ENCODE peak calls at places on chromosomes 7 and 10, in seven cellular contexts. T, X, H, Y, R, I and A are unnamed samples.

GRCh38 chr7:141178486-141179135 is 104.7 kb downstream of the TMEM178B start:
- DNase-seq in T (no peak), X (no peak), H (no peak), Y (no peak), R (no peak), I (no peak), A (no peak)

GRCh38 chr7:50869108-50869716 is 86.5 kb upstream of the GRB10 start:
- DNase-seq in T (no peak), X (peak; percentile 91), H (peak; percentile 87), Y (no peak), R (no peak), I (no peak), A (no peak)

GRCh38 chr10:6119423-6119822 is 30.6 kb downstream of the RBM17 start:
- DNase-seq in T (no peak), X (no peak), H (no peak), Y (no peak), R (no peak), I (no peak), A (no peak)

GRCh38 chr10:129883637-129884389 is 80.3 kb downstream of the EBF3 start:
- DNase-seq in T (no peak), X (no peak), H (no peak), Y (no peak), R (no peak), I (no peak), A (peak; percentile 12)

GRCh38 chr10:86102446-86102845 is 264.1 kb downstream of the GRID1 start:
- DNase-seq in T (no peak), X (no peak), H (no peak), Y (no peak), R (no peak), I (no peak), A (no peak)

GRCh38 chr7:117715784-117716445 is 157.3 kb downstream of the CTTNBP2 start:
- DNase-seq in T (peak; percentile 68), X (peak; percentile 32), H (peak; percentile 72), Y (no peak), R (peak; percentile 64), I (no peak), A (peak; percentile 78)

GRCh38 chr7:157474685-157475084 is 137.9 kb downstream of the DNAJB6 start:
- DNase-seq in T (no peak), X (no peak), H (peak; percentile 29), Y (no peak), R (peak; percentile 39), I (peak; percentile 47), A (peak; percentile 62)

GRCh38 chr7:2855386-2855785 is 11.3 kb upstream of the GNA12 start:
- DNase-seq in T (no peak), X (no peak), H (no peak), Y (no peak), R (no peak), I (no peak), A (no peak)

GRCh38 chr7:280461-280860 is 9.5 kb upstream of the FOXL3 start:
- DNase-seq in T (no peak), X (no peak), H (no peak), Y (no peak), R (no peak), I (peak; percentile 15), A (no peak)

GRCh38 chr10:113348694-113349093 is 204.2 kb upstream of the HABP2 start:
- DNase-seq in T (no peak), X (no peak), H (no peak), Y (no peak), R (no peak), I (no peak), A (no peak)

GRCh38 chr7:155807013-155807804 is 5.1 kb downstream of the SHH start:
- DNase-seq in T (no peak), X (no peak), H (no peak), Y (peak; percentile 62), R (peak; percentile 61), I (no peak), A (no peak)

GRCh38 chr7:503575-504111 is 16.0 kb downstream of the PDGFA start:
- DNase-seq in T (no peak), X (no peak), H (no peak), Y (peak; percentile 90), R (no peak), I (peak; percentile 91), A (no peak)

GRCh38 chr7:100895956-100896742 is 461 bp upstream of the ACHE start:
- DNase-seq in T (peak; percentile 39), X (no peak), H (no peak), Y (peak; percentile 78), R (peak; percentile 70), I (no peak), A (no peak)

GRCh38 chr10:12807096-12807755 is 194.3 kb downstream of the CCDC3 start:
- DNase-seq in T (peak; percentile 34), X (no peak), H (no peak), Y (no peak), R (no peak), I (no peak), A (no peak)

GRCh38 chr10:77504870-77505257 is 132.7 kb downstream of the KCNMA1 start:
- DNase-seq in T (no peak), X (peak; percentile 58), H (peak; percentile 100), Y (no peak), R (no peak), I (no peak), A (no peak)

GRCh38 chr7:1537631-1538412 is 7.3 kb downstream of the MAFK start:
- DNase-seq in T (peak; percentile 29), X (peak; percentile 92), H (peak; percentile 20), Y (peak; percentile 84), R (peak; percentile 83), I (peak; percentile 78), A (no peak)

GRCh38 chr7:155093586-155093985 is 23.5 kb downstream of the HTR5A start:
- DNase-seq in T (no peak), X (no peak), H (peak; percentile 52), Y (no peak), R (no peak), I (no peak), A (peak; percentile 74)

GRCh38 chr10:85868627-85869499 is 497.7 kb downstream of the GRID1 start:
- DNase-seq in T (no peak), X (no peak), H (no peak), Y (no peak), R (no peak), I (no peak), A (no peak)

DNA sequence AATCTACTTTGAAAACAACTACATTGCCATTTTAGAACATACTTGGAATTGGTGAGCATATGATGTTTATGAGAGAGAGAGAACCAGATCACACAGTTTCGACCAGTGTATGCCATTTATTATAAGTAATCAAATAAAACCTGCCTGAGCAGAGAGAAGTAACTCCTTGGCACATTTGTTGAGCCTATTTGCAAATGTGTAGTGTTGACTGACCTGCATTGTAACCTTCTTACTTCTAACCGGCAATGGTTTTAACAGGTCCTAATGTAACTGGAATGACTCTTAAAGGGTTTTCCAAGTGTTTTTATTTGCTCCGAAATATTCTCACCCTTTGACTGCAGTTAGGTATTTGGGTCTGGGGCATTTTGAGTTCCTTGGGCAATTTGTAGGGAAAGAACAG is 167.6 kb downstream of the POU6F2 start:
- DNase-seq in T (no peak), X (no peak), H (no peak), Y (no peak), R (no peak), I (no peak), A (no peak)
- H3K4me3 ChIP-seq in T (no peak overlapping the region), X (no peak overlapping the region), H (no peak overlapping the region), Y (no peak overlapping the region), R (no peak overlapping the region), I (no peak overlapping the region), A (no peak overlapping the region)

GRCh38 chr7:95594185-95594584 is 2.1 kb downstream of the PDK4 start:
- DNase-seq in T (no peak), X (no peak), H (no peak), Y (no peak), R (no peak), I (no peak), A (no peak)
- H3K4me3 ChIP-seq in T (no peak overlapping the region), X (no peak overlapping the region), H (no peak overlapping the region), Y (peak overlapping the region; percentile 69), R (no peak overlapping the region), I (peak overlapping the region; percentile 85), A (no peak overlapping the region)

GRCh38 chr10:24813866-24814265 is 90.2 kb upstream of the ARHGAP21 start:
- DNase-seq in T (no peak), X (no peak), H (no peak), Y (no peak), R (no peak), I (no peak), A (no peak)
- H3K4me3 ChIP-seq in T (no peak overlapping the region), X (no peak overlapping the region), H (no peak overlapping the region), Y (no peak overlapping the region), R (no peak overlapping the region), I (no peak overlapping the region), A (no peak overlapping the region)

GRCh38 chr7:95593343-95593742 is 3.0 kb downstream of the PDK4 start:
- DNase-seq in T (no peak), X (no peak), H (no peak), Y (no peak), R (no peak), I (no peak), A (no peak)
- H3K4me3 ChIP-seq in T (no peak overlapping the region), X (no peak overlapping the region), H (no peak overlapping the region), Y (no peak overlapping the region), R (no peak overlapping the region), I (peak overlapping the region; percentile 85), A (no peak overlapping the region)

GRCh38 chr7:27251136-27251512 is 8.5 kb downstream of the EVX1 start:
- DNase-seq in T (no peak), X (no peak), H (no peak), Y (no peak), R (peak; percentile 15), I (no peak), A (no peak)
- H3K4me3 ChIP-seq in T (peak overlapping the region; percentile 19), X (no peak overlapping the region), H (no peak overlapping the region), Y (no peak overlapping the region), R (peak overlapping the region; percentile 29), I (peak overlapping the region; percentile 11), A (no peak overlapping the region)

DNA sequence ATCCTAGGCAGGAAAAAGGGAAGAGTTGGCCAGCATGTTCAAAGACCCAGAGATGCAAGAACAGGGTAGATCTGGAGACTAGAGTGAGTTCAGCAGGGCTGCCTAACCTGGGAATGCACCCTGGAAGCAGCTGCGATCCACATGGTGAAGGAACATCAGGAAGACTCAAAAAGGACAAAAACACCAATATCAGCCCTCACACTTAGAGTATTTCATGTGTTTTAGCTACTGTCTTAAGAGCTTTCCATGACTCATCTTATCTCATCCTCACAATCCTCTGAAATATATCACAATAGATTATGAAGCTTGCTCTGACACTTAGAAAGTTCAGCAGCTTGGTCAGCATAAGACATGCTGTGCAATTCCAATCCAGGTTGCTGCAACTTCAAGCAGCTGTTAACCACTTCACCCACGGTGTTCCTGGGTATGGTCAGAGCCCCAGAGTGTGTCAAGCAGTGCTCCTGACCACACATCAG is 380.9 kb downstream of the PARD3 start:
- DNase-seq in T (no peak), X (peak; percentile 69), H (no peak), Y (no peak), R (no peak), I (no peak), A (no peak)
- H3K4me3 ChIP-seq in T (no peak overlapping the region), X (no peak overlapping the region), H (no peak overlapping the region), Y (no peak overlapping the region), R (no peak overlapping the region), I (no peak overlapping the region), A (no peak overlapping the region)